ENCODE peak calls at places on chromosomes 6 and 20, in four cellular contexts. One of them, this sample, is unnamed.

GRCh38 chr6:41878961-41879405 is 16.2 kb downstream of the USP49 start:
- DNase-seq in effector memory CD4-positive, alpha-beta T cell: no peak
- DNase-seq in stomach: no peak
- DNase-seq in fibroblast of lung: peak
- DNase-seq in this sample: no peak

GRCh38 chr6:41712651-41713103 is 22.7 kb downstream of the TFEB start:
- DNase-seq in effector memory CD4-positive, alpha-beta T cell: no peak
- DNase-seq in stomach: peak
- DNase-seq in fibroblast of lung: peak
- DNase-seq in this sample: no peak

GRCh38 chr6:130132286-130132701 is 90.5 kb downstream of the SAMD3 start:
- DNase-seq in effector memory CD4-positive, alpha-beta T cell: peak
- DNase-seq in stomach: no peak
- DNase-seq in fibroblast of lung: no peak
- DNase-seq in this sample: peak

GRCh38 chr20:18034039-18034438 is 23.7 kb downstream of the OVOL2 start:
- DNase-seq in effector memory CD4-positive, alpha-beta T cell: no peak
- DNase-seq in stomach: no peak
- DNase-seq in fibroblast of lung: no peak
- DNase-seq in this sample: no peak

GRCh38 chr6:53429401-53429800 is 80.7 kb upstream of the ELOVL5 start:
- DNase-seq in effector memory CD4-positive, alpha-beta T cell: no peak
- DNase-seq in stomach: no peak
- DNase-seq in fibroblast of lung: no peak
- DNase-seq in this sample: no peak

GRCh38 chr6:34543421-34543820 is 12.7 kb downstream of the SPDEF start:
- DNase-seq in effector memory CD4-positive, alpha-beta T cell: no peak
- DNase-seq in stomach: no peak
- DNase-seq in fibroblast of lung: peak
- DNase-seq in this sample: no peak

GRCh38 chr20:45867129-45867810 is 9.9 kb downstream of the ZSWIM3 start:
- DNase-seq in effector memory CD4-positive, alpha-beta T cell: no peak
- DNase-seq in stomach: no peak
- DNase-seq in fibroblast of lung: no peak
- DNase-seq in this sample: no peak

GRCh38 chr6:28876702-28877101 is 47.1 kb downstream of the TRIM27 start:
- DNase-seq in effector memory CD4-positive, alpha-beta T cell: no peak
- DNase-seq in stomach: no peak
- DNase-seq in fibroblast of lung: no peak
- DNase-seq in this sample: no peak

GRCh38 chr6:29211488-29211887 is 40.8 kb downstream of the OR2J2 start:
- DNase-seq in effector memory CD4-positive, alpha-beta T cell: no peak
- DNase-seq in stomach: no peak
- DNase-seq in fibroblast of lung: no peak
- DNase-seq in this sample: no peak

GRCh38 chr6:107202876-107203468 is 87.7 kb upstream of the BEND3 start:
- DNase-seq in effector memory CD4-positive, alpha-beta T cell: no peak
- DNase-seq in stomach: no peak
- DNase-seq in fibroblast of lung: no peak
- DNase-seq in this sample: no peak

GRCh38 chr6:89242574-89243330 is 25.6 kb upstream of the GABRR1 start:
- DNase-seq in effector memory CD4-positive, alpha-beta T cell: no peak
- DNase-seq in stomach: no peak
- DNase-seq in fibroblast of lung: peak
- DNase-seq in this sample: no peak

GRCh38 chr6:152112503-152113261 is 305.2 kb downstream of the ESR1 start:
- DNase-seq in effector memory CD4-positive, alpha-beta T cell: no peak
- DNase-seq in stomach: peak
- DNase-seq in fibroblast of lung: no peak
- DNase-seq in this sample: no peak

GRCh38 chr6:3202999-3203696 is 24.3 kb downstream of the TUBB2B start:
- DNase-seq in effector memory CD4-positive, alpha-beta T cell: no peak
- DNase-seq in stomach: no peak
- DNase-seq in fibroblast of lung: peak
- DNase-seq in this sample: no peak

GRCh38 chr20:23926941-23927872 is 47.7 kb upstream of the CST5 start:
- DNase-seq in effector memory CD4-positive, alpha-beta T cell: no peak
- DNase-seq in stomach: no peak
- DNase-seq in fibroblast of lung: no peak
- DNase-seq in this sample: no peak

GRCh38 chr6:144474290-144474689 is 189.2 kb downstream of the UTRN start:
- DNase-seq in effector memory CD4-positive, alpha-beta T cell: no peak
- DNase-seq in stomach: no peak
- DNase-seq in fibroblast of lung: no peak
- DNase-seq in this sample: no peak
- H3K4me3 ChIP-seq in effector memory CD4-positive, alpha-beta T cell: no peak
- H3K4me3 ChIP-seq in stomach: no peak
- H3K4me3 ChIP-seq in fibroblast of lung: no peak
- H3K4me3 ChIP-seq in this sample: no peak

DNA sequence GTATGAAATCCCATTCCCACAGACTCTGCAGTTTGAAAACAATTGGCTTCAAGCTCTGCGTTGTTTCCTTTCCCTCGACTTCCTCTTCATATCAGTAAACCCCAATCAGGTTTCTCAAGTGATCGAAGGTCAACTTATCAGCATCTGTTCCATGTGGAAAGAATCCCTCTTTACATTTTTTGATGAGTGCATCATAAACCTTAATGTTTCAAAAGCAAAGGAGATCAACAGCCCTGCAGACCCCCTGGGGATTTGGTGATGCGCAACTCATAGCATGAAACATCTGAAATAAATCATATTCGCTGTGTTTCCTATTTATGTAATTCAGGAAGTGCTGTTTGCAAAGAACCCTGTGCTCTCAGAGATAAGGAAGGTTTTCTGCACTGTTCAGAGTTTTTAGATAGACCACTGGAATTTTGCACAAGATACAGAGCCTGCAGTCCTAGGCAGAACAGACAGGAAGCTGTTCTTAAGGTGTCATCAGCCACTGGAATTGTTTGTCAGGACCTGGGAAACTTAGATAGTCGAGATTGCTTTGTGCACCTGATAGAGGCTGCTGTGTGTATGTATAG is 216.0 kb downstream of the HIVEP2 start:
- DNase-seq in effector memory CD4-positive, alpha-beta T cell: no peak
- DNase-seq in stomach: no peak
- DNase-seq in fibroblast of lung: peak
- DNase-seq in this sample: no peak
- H3K4me3 ChIP-seq in effector memory CD4-positive, alpha-beta T cell: no peak
- H3K4me3 ChIP-seq in stomach: no peak
- H3K4me3 ChIP-seq in fibroblast of lung: no peak
- H3K4me3 ChIP-seq in this sample: peak

GRCh38 chr6:4829089-4829488 is 52.9 kb downstream of the CDYL start:
- DNase-seq in effector memory CD4-positive, alpha-beta T cell: no peak
- DNase-seq in stomach: no peak
- DNase-seq in fibroblast of lung: no peak
- DNase-seq in this sample: no peak
- H3K4me3 ChIP-seq in effector memory CD4-positive, alpha-beta T cell: no peak
- H3K4me3 ChIP-seq in stomach: no peak
- H3K4me3 ChIP-seq in fibroblast of lung: no peak
- H3K4me3 ChIP-seq in this sample: no peak

GRCh38 chr6:7917729-7918128 is 7.1 kb upstream of the TXNDC5 start:
- DNase-seq in effector memory CD4-positive, alpha-beta T cell: no peak
- DNase-seq in stomach: no peak
- DNase-seq in fibroblast of lung: no peak
- DNase-seq in this sample: no peak

GRCh38 chr6:7916959-7917358 is 6.4 kb upstream of the TXNDC5 start:
- DNase-seq in effector memory CD4-positive, alpha-beta T cell: no peak
- DNase-seq in stomach: no peak
- DNase-seq in fibroblast of lung: no peak
- DNase-seq in this sample: no peak

GRCh38 chr6:7912736-7913517 is 2.3 kb upstream of the TXNDC5 start:
- DNase-seq in effector memory CD4-positive, alpha-beta T cell: no peak
- DNase-seq in stomach: no peak
- DNase-seq in fibroblast of lung: no peak
- DNase-seq in this sample: no peak

GRCh38 chr6:7914311-7914710 is 3.7 kb upstream of the TXNDC5 start:
- DNase-seq in effector memory CD4-positive, alpha-beta T cell: no peak
- DNase-seq in stomach: no peak
- DNase-seq in fibroblast of lung: no peak
- DNase-seq in this sample: no peak

GRCh38 chr6:7914991-7915789 is 4.6 kb upstream of the TXNDC5 start:
- DNase-seq in effector memory CD4-positive, alpha-beta T cell: no peak
- DNase-seq in stomach: no peak
- DNase-seq in fibroblast of lung: peak
- DNase-seq in this sample: no peak
- H3K4me3 ChIP-seq in effector memory CD4-positive, alpha-beta T cell: no peak
- H3K4me3 ChIP-seq in stomach: no peak
- H3K4me3 ChIP-seq in fibroblast of lung: no peak
- H3K4me3 ChIP-seq in this sample: no peak